ENCODE peak calls at places on chromosomes 16 and 17, in five cellular contexts. E is heart left ventricle, T is uterus, Z is transverse colon, A is HCT116. L is an unnamed sample.

GRCh38 chr16:57660715-57661463 is 7.2 kb upstream of the ADGRG3 start:
- DNase-seq in E (no peak), T (no peak), Z (no peak), A (no peak), L (no peak)

GRCh38 chr16:75114179-75114945 is 2.2 kb downstream of the LDHD start:
- DNase-seq in E (no peak), T (no peak), Z (no peak), A (no peak), L (no peak)

GRCh38 chr16:1707193-1707790 is 1.3 kb downstream of the MAPK8IP3 start:
- DNase-seq in E (no peak), T (no peak), Z (no peak), A (no peak), L (no peak)

GRCh38 chr16:82761236-82761635 is 134.5 kb downstream of the CDH13 start:
- DNase-seq in E (peak; percentile 78), T (peak; percentile 57), Z (peak; percentile 27), A (no peak), L (peak; percentile 58)

GRCh38 chr17:18320301-18320700 is 5.2 kb downstream of the SMCR8 start:
- DNase-seq in E (no peak), T (no peak), Z (no peak), A (no peak), L (no peak)

GRCh38 chr16:989354-989814 is 7.8 kb downstream of the SOX8 start:
- DNase-seq in E (no peak), T (no peak), Z (no peak), A (no peak), L (no peak)

GRCh38 chr17:8465381-8466158 is 29.9 kb downstream of the NDEL1 start:
- DNase-seq in E (no peak), T (no peak), Z (no peak), A (no peak), L (no peak)

GRCh38 chr17:38428150-38428642 is at the start of gene ARHGAP23:
- DNase-seq in E (peak; percentile 78), T (peak; percentile 69), Z (peak; percentile 62), A (no peak), L (peak; percentile 63)

GRCh38 chr17:34584805-34585416 is 5.5 kb downstream of the TMEM132E start:
- DNase-seq in E (no peak), T (no peak), Z (no peak), A (no peak), L (no peak)

GRCh38 chr17:58617563-58617962 is 74.3 kb downstream of the TEX14 start:
- DNase-seq in E (no peak), T (no peak), Z (no peak), A (no peak), L (no peak)

GRCh38 chr16:27476240-27476639 is 73.5 kb downstream of the GTF3C1 start:
- DNase-seq in E (no peak), T (no peak), Z (no peak), A (no peak), L (no peak)

GRCh38 chr16:1188781-1189189 is 35.9 kb downstream of the CACNA1H start:
- DNase-seq in E (peak; percentile 46), T (no peak), Z (peak; percentile 44), A (no peak), L (peak; percentile 58)

GRCh38 chr16:49855822-49856740 is at the start of gene ZNF423:
- DNase-seq in E (peak; percentile 49), T (no peak), Z (peak; percentile 35), A (no peak), L (no peak)

GRCh38 chr16:5649762-5650445 is 552.3 kb upstream of the EEF2KMT start:
- DNase-seq in E (no peak), T (no peak), Z (no peak), A (no peak), L (no peak)

GRCh38 chr17:40341808-40342574 is 22.5 kb downstream of the GJD3 start:
- DNase-seq in E (peak; percentile 90), T (peak; percentile 83), Z (peak; percentile 86), A (no peak), L (peak; percentile 64)

GRCh38 chr16:89949121-89949742 is 677 bp downstream of the DEF8 start:
- DNase-seq in E (no peak), T (no peak), Z (no peak), A (no peak), L (no peak)

GRCh38 chr17:19239544-19239943 is 2.4 kb downstream of the EPN2 start:
- DNase-seq in E (no peak), T (no peak), Z (no peak), A (no peak), L (peak; percentile 43)

GRCh38 chr16:14486520-14487303 is 143.3 kb downstream of the PARN start:
- DNase-seq in E (peak; percentile 83), T (peak; percentile 87), Z (peak; percentile 82), A (peak; percentile 57), L (peak; percentile 60)

GRCh38 chr16:64534180-64534780 is 587.6 kb downstream of the CDH11 start:
- DNase-seq in E (no peak), T (no peak), Z (no peak), A (no peak), L (no peak)

GRCh38 chr17:51739245-51739886 is 419.1 kb downstream of the CA10 start:
- DNase-seq in E (no peak), T (no peak), Z (no peak), A (no peak), L (no peak)

GRCh38 chr17:57009737-57010445 is 32.0 kb downstream of the SCPEP1 start:
- DNase-seq in E (no peak), T (no peak), Z (peak; percentile 73), A (peak; percentile 61), L (peak; percentile 88)

GRCh38 chr16:12091569-12092346 is 115.2 kb downstream of the SNX29 start:
- DNase-seq in E (no peak), T (no peak), Z (no peak), A (no peak), L (peak; percentile 36)

GRCh38 chr17:55492951-55493350 is 18.3 kb downstream of the SMIM36 start:
- DNase-seq in E (no peak), T (no peak), Z (no peak), A (no peak), L (no peak)

GRCh38 chr16:12260647-12261262 is 284.2 kb downstream of the SNX29 start:
- DNase-seq in E (peak; percentile 22), T (no peak), Z (no peak), A (peak; percentile 36), L (no peak)

GRCh38 chr17:75566456-75567233 is 21.0 kb upstream of the MYO15B start:
- DNase-seq in E (no peak), T (no peak), Z (no peak), A (no peak), L (peak; percentile 65)

GRCh38 chr16:72508196-72508595 is 336.2 kb upstream of the PMFBP1 start:
- DNase-seq in E (no peak), T (no peak), Z (no peak), A (no peak), L (no peak)

GRCh38 chr16:82755570-82756282 is 129.0 kb downstream of the CDH13 start:
- DNase-seq in E (no peak), T (no peak), Z (no peak), A (no peak), L (no peak)

GRCh38 chr17:37300683-37301082 is 75.1 kb upstream of the C17orf78 start:
- DNase-seq in E (no peak), T (no peak), Z (no peak), A (no peak), L (no peak)

GRCh38 chr17:46984341-46984740 is 5.3 kb upstream of the RPRML start:
- DNase-seq in E (peak; percentile 53), T (no peak), Z (peak; percentile 20), A (no peak), L (no peak)

GRCh38 chr17:67521773-67522069 is 144.6 kb downstream of the PITPNC1 start:
- DNase-seq in E (no peak), T (no peak), Z (no peak), A (no peak), L (no peak)

GRCh38 chr16:77780378-77780837 is 8.0 kb upstream of the VAT1L start:
- DNase-seq in E (no peak), T (peak; percentile 21), Z (no peak), A (peak; percentile 10), L (no peak)

GRCh38 chr17:61568219-61569072 is 22.6 kb downstream of the NACA2 start:
- DNase-seq in E (no peak), T (no peak), Z (no peak), A (peak; percentile 95), L (no peak)

GRCh38 chr16:28537964-28538732 is 626 bp downstream of the NUPR1 start:
- DNase-seq in E (no peak), T (peak; percentile 37), Z (peak; percentile 41), A (no peak), L (no peak)

GRCh38 chr17:81339502-81340296 is 44.6 kb upstream of the SLC38A10 start:
- DNase-seq in E (no peak), T (no peak), Z (peak; percentile 50), A (no peak), L (no peak)

GRCh38 chr17:51166987-51167931 is 1.0 kb downstream of the NME2 start:
- DNase-seq in E (peak; percentile 40), T (no peak), Z (peak; percentile 64), A (no peak), L (peak; percentile 72)

GRCh38 chr17:42894283-42895184 is 6.1 kb upstream of the G6PC1 start:
- DNase-seq in E (no peak), T (no peak), Z (peak; percentile 71), A (no peak), L (peak; percentile 80)

GRCh38 chr17:83081561-83082201 is 2.3 kb downstream of the METRNL start:
- DNase-seq in E (no peak), T (no peak), Z (peak; percentile 89), A (no peak), L (peak; percentile 74)

DNA sequence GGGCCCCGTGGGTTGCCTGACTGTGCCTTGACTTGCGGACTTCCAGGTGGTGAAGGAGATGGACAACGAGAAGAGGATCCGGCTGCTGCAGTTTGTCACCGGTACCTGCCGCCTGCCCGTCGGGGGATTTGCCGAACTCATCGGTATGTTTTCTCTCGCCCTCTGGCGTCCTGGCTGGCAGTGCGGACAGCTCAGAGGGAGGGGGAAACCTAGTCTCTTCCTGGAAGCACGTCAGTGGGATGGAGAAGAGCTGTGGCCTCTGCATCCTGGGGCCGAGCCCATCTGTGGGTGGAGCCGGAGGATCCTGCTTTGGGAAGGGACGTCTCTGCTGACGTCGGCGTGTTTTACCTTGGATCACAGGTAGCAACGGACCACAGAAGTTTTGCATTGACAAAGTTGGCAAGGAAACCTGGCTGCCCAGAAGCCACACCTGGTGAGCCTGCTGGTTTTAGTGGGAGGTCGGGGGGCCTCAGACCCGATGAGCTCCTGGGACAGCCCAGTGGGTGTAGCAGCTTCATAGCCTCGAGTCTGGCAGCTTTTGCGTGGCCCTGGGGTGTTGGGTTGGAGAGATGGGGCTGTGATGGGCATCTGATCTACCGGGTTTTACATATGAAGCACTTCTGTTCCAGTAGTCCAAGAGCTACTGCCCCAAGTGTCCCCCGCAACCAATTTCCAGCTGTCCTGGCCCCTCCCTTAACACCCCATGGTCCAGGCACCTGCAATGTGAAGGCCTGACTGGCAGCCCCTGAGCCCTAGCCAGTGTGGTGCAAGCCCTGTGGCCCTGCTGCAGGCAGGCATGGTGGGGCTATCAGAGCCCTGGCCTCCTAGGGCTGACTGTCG is 11.9 kb upstream of the CLEC18A start:
- DNase-seq in E (no peak), T (no peak), Z (no peak), A (no peak), L (peak; percentile 13)
- TF ChIP-seq CTCF in E (no peak), T (no peak), Z (no peak), A (no peak), L (no peak)

GRCh38 chr17:15999141-15999973 is at the start of the genes TTC19 and ZSWIM7:
- DNase-seq in E (peak; percentile 98), T (peak; percentile 95), Z (peak; percentile 99), A (peak; percentile 94), L (peak; percentile 99)
- TF ChIP-seq POLR2A in E (peak; percentile 84), T (peak; percentile 96), Z (peak; percentile 94), A (peak; percentile 92), L (peak; percentile 97)

GRCh38 chr16:67943619-67944503 is at the start of gene LCAT:
- DNase-seq in E (peak; percentile 65), T (no peak), Z (peak; percentile 43), A (no peak), L (no peak)
- TF ChIP-seq CTCF in E (no peak), T (no peak), Z (no peak), A (no peak), L (no peak)

GRCh38 chr16:31192856-31193642 is 9.5 kb downstream of the PYCARD start:
- DNase-seq in E (no peak), T (no peak), Z (no peak), A (no peak), L (no peak)
- TF ChIP-seq POLR2A in E (no peak), T (no peak), Z (no peak), A (no peak), L (no peak)